ENCODE peak calls at places on chromosomes 16 and 17, in eight cellular contexts. L, H, W, F, Y, U, P and A are unnamed samples. For H3K9me3, the result is how much of the 10 kb centered on the place peaks cover.

GRCh38 chr16:35308674-35309073 is 1849.3 kb downstream of the TP53TG3F start:
- DNase-seq in L (no peak), W (no peak), H (no peak), F (no peak), Y (no peak), P (no peak), U (no peak), A (no peak)

GRCh38 chr16:83338941-83339340 is 468.8 kb upstream of the HSBP1 start:
- DNase-seq in F (no peak), H (no peak), L (no peak), P (no peak), W (no peak), U (no peak), Y (no peak), A (no peak)

GRCh38 chr16:53080345-53081031 is 25.7 kb downstream of the CHD9 start:
- DNase-seq in Y (peak), U (no peak), P (peak), L (peak), H (no peak), W (peak), F (no peak), A (peak)

GRCh38 chr16:819336-819735 is 18.8 kb upstream of the GNG13 start:
- DNase-seq in L (no peak), F (no peak), Y (no peak), W (no peak), H (no peak), P (no peak), U (no peak), A (no peak)

GRCh38 chr17:72118588-72119279 is 2.1 kb upstream of the SOX9 start:
- DNase-seq in L (peak), F (no peak), H (peak), Y (peak), P (peak), W (peak), U (no peak), A (peak)

GRCh38 chr16:88716601-88717001 is 10.3 kb downstream of the CTU2 start:
- DNase-seq in H (no peak), U (no peak), F (no peak), Y (no peak), P (no peak), L (no peak), W (no peak), A (no peak)

GRCh38 chr17:66906321-66907278 is 57.9 kb upstream of the CACNG4 start:
- DNase-seq in P (peak), F (peak), H (peak), L (peak), Y (peak), U (no peak), W (peak), A (peak)

GRCh38 chr17:39863918-39864746 is at the start of gene IKZF3:
- DNase-seq in Y (peak), P (peak), L (peak), H (peak), W (peak), U (no peak), F (peak), A (peak)

GRCh38 chr17:4510615-4510941 is 11.9 kb downstream of the SPNS2 start:
- DNase-seq in H (no peak), F (no peak), P (no peak), Y (no peak), L (no peak), U (no peak), W (no peak), A (no peak)

GRCh38 chr17:56819431-56820145 is 14.1 kb downstream of the C17orf67 start:
- DNase-seq in F (peak), H (peak), L (peak), Y (no peak), P (no peak), W (peak), U (no peak), A (peak)

GRCh38 chr17:43813386-43813785 is 19.6 kb downstream of the MPP3 start:
- DNase-seq in W (no peak), L (no peak), U (no peak), Y (no peak), P (no peak), F (no peak), H (no peak), A (no peak)

GRCh38 chr17:16918443-16918842 is 53.5 kb downstream of the TNFRSF13B start:
- DNase-seq in P (no peak), U (no peak), H (no peak), F (no peak), Y (no peak), L (no peak), W (no peak), A (no peak)

GRCh38 chr16:15667091-15667742 is 17.2 kb downstream of the NDE1 start:
- DNase-seq in L (no peak), W (no peak), H (no peak), Y (no peak), P (no peak), F (no peak), U (no peak), A (no peak)

GRCh38 chr16:53598513-53599266 is 95.7 kb upstream of the AKTIP start:
- DNase-seq in Y (no peak), L (no peak), F (no peak), H (no peak), W (no peak), U (no peak), P (no peak), A (no peak)

GRCh38 chr17:4585203-4585939 is 1.0 kb downstream of the SMTNL2 start:
- DNase-seq in Y (no peak), F (no peak), P (no peak), W (no peak), U (no peak), H (no peak), L (no peak), A (no peak)

GRCh38 chr16:52742052-52742451 is 195.1 kb upstream of the TOX3 start:
- DNase-seq in F (no peak), Y (no peak), P (no peak), W (no peak), L (no peak), H (no peak), U (no peak), A (no peak)

GRCh38 chr17:64627797-64628196 is 34.3 kb downstream of the SMURF2 start:
- DNase-seq in F (no peak), W (no peak), P (no peak), U (no peak), Y (no peak), H (no peak), L (no peak), A (no peak)

GRCh38 chr16:31402687-31403086 is 9.6 kb downstream of the ITGAD start:
- DNase-seq in F (no peak), P (no peak), L (no peak), H (no peak), W (no peak), Y (no peak), U (no peak), A (no peak)

GRCh38 chr17:78257810-78258322 is 26.4 kb downstream of the TMEM235 start:
- DNase-seq in Y (no peak), H (peak), W (peak), U (no peak), L (no peak), F (no peak), P (peak), A (peak)

GRCh38 chr17:64992325-64992802 is 64.2 kb downstream of the GNA13 start:
- DNase-seq in H (no peak), L (no peak), P (no peak), Y (no peak), U (no peak), W (no peak), F (no peak), A (peak)

GRCh38 chr17:3773511-3773910 is 27.5 kb downstream of the ITGAE start:
- DNase-seq in Y (no peak), P (no peak), F (no peak), L (no peak), U (no peak), H (no peak), W (no peak), A (no peak)

GRCh38 chr16:22325598-22326368 is 28.6 kb downstream of the POLR3E start:
- DNase-seq in P (no peak), U (no peak), H (no peak), F (no peak), Y (no peak), W (no peak), L (no peak), A (no peak)

GRCh38 chr17:17554266-17554665 is 37.2 kb downstream of the PEMT start:
- DNase-seq in L (no peak), Y (no peak), H (no peak), F (no peak), W (no peak), P (no peak), U (no peak), A (no peak)

GRCh38 chr17:65531508-65532431 is 29.7 kb downstream of the AXIN2 start:
- DNase-seq in Y (peak), L (peak), U (no peak), H (no peak), W (peak), P (peak), F (no peak), A (no peak)

GRCh38 chr17:40251576-40251975 is 32.5 kb downstream of the WIPF2 start:
- DNase-seq in H (no peak), P (no peak), L (peak), F (no peak), U (no peak), Y (no peak), W (peak), A (no peak)

GRCh38 chr17:51214920-51215319 is 44.9 kb downstream of the MBTD1 start:
- DNase-seq in H (no peak), Y (no peak), P (no peak), L (no peak), F (no peak), U (no peak), W (no peak), A (no peak)

GRCh38 chr16:11497329-11497805 is 89.4 kb downstream of the LITAF start:
- DNase-seq in H (no peak), L (peak), W (peak), U (peak), P (peak), F (no peak), Y (peak), A (peak)

GRCh38 chr17:10380631-10381408 is 8.0 kb upstream of the MYH13 start:
- DNase-seq in U (no peak), W (no peak), H (no peak), F (no peak), Y (no peak), P (no peak), L (no peak), A (no peak)

GRCh38 chr16:72677662-72678447 is 370.1 kb downstream of the ZFHX3 start:
- DNase-seq in Y (no peak), L (no peak), P (no peak), H (no peak), U (no peak), W (no peak), F (no peak), A (no peak)

GRCh38 chr16:11662582-11662981 is 5.7 kb upstream of the SNN start:
- DNase-seq in W (no peak), P (no peak), F (no peak), Y (no peak), H (no peak), U (no peak), L (no peak), A (no peak)

GRCh38 chr17:81409190-81409935 is 14.1 kb downstream of the BAHCC1 start:
- DNase-seq in U (no peak), W (no peak), F (no peak), Y (no peak), L (no peak), P (no peak), H (peak), A (peak)

GRCh38 chr17:82890926-82891678 is 51.3 kb upstream of the ZNF750 start:
- DNase-seq in Y (peak), U (no peak), H (no peak), L (no peak), W (no peak), F (no peak), P (no peak), A (no peak)

GRCh38 chr17:19508327-19508867 is 25.3 kb upstream of the SLC47A1 start:
- DNase-seq in H (peak), P (peak), F (peak), L (peak), W (peak), Y (peak), U (no peak), A (peak)

GRCh38 chr17:7190276-7190917 is 11.2 kb upstream of the ASGR1 start:
- DNase-seq in H (no peak), F (no peak), W (no peak), L (no peak), Y (no peak), U (no peak), P (no peak), A (no peak)

GRCh38 chr16:76052725-76053124 is 224.5 kb upstream of the CNTNAP4 start:
- DNase-seq in P (no peak), F (no peak), W (no peak), Y (no peak), L (no peak), U (no peak), H (no peak), A (no peak)

GRCh38 chr16:50269769-50270509 is 3.6 kb downstream of the ADCY7 start:
- DNase-seq in F (no peak), P (no peak), Y (no peak), U (no peak), H (peak), L (no peak), W (no peak), A (no peak)

GRCh38 chr17:45270828-45271418 is 9.0 kb upstream of the SPATA32 start:
- DNase-seq in P (no peak), W (no peak), H (peak), Y (no peak), U (no peak), F (no peak), L (no peak), A (peak)

GRCh38 chr16:64933890-64934289 is 188.0 kb downstream of the CDH11 start:
- DNase-seq in W (no peak), F (no peak), P (peak), U (no peak), L (no peak), Y (no peak), H (no peak), A (peak)

GRCh38 chr16:85514601-85515318 is 98.4 kb upstream of the GSE1 start:
- DNase-seq in P (peak), H (no peak), L (peak), F (no peak), Y (peak), U (peak), W (peak), A (peak)

GRCh38 chr17:22512057-22512456 is 819.7 kb downstream of the KCNJ18 start:
- DNase-seq in Y (no peak), W (no peak), F (no peak), U (no peak), L (no peak), H (no peak), P (no peak), A (no peak)
- H3K9me3 ChIP-seq in Y (under half), W (under half), F (under half), U (under half), L (under half), H (under half), P (under half), A (under half)

GRCh38 chr17:76865174-76865573 is 3.0 kb upstream of the MGAT5B start:
- DNase-seq in P (no peak), W (no peak), H (no peak), F (no peak), U (no peak), Y (no peak), L (no peak), A (no peak)
- H3K9me3 ChIP-seq in P (under half), W (under half), H (under half), F (under half), U (under half), Y (under half), L (under half), A (under half)

DNA sequence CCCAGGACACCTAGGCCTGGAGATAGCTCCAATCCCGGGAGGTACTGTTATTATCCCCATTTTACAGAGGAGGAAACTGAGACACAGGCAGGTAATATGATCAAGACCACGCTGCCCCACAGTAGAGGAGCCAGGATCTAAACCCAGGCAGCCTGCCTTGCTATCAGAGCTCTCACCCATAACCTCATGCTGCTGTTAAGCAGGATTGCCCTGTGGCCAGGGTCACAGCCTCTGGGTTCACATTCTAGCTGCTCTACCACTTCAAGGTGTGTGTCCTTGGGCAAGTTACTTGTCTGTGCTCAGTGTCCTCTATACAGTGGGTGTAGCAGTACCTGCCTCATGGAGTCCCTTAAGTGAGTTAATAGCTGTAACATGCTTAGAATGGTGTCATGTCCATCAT is 1015.3 kb downstream of the KCNJ18 start:
- DNase-seq in Y (no peak), P (no peak), W (no peak), H (no peak), U (no peak), F (no peak), L (no peak), A (no peak)
- H3K9me3 ChIP-seq in Y (under half), P (under half), W (under half), H (under half), U (under half), F (under half), L (under half), A (under half)

GRCh38 chr17:22443061-22443460 is 750.7 kb downstream of the KCNJ18 start:
- DNase-seq in Y (no peak), F (no peak), W (no peak), L (no peak), U (no peak), P (no peak), H (no peak), A (no peak)
- H3K9me3 ChIP-seq in Y (under half), F (under half), W (under half), L (under half), U (under half), P (under half), H (under half), A (under half)

GRCh38 chr16:10405386-10405939 is 19.6 kb downstream of the ATF7IP2 start:
- DNase-seq in L (no peak), F (no peak), W (peak), H (no peak), Y (no peak), P (no peak), U (no peak), A (no peak)
- H3K9me3 ChIP-seq in L (under half), F (under half), W (under half), H (under half), Y (under half), P (half or more), U (under half), A (under half)